ENCODE peak calls at places on chromosomes 12 and 14, in six cellular contexts. A is A549; Q is AG04449; F is type B pancreatic cell; X is nephron progenitor cell; J is stimulated activated CD8-positive, alpha-beta memory T cell treated with anti-CD3 and anti-CD28 coated beads, Interleukin-12 subunit alpha, Interleukin-12 subunit beta, amount 100 ng/mL, for 1 hour. L is an unnamed sample.

GRCh38 chr14:62866376-62866775 is 178.9 kb downstream of the KCNH5 start:
- DNase-seq in J (no peak), F (no peak), A (no peak), Q (no peak), X (no peak), L (no peak)

GRCh38 chr14:64879635-64880381 is at the start of gene SPTB:
- DNase-seq in A (peak), X (peak), Q (no peak), J (peak), F (peak), L (peak)

GRCh38 chr12:90203556-90203955 is 494.9 kb upstream of the ATP2B1 start:
- DNase-seq in A (no peak), F (no peak), X (no peak), Q (no peak), J (no peak), L (no peak)

GRCh38 chr12:118013283-118013682 is 3.2 kb upstream of the RFC5 start:
- DNase-seq in A (no peak), F (no peak), J (no peak), Q (no peak), X (no peak), L (no peak)

GRCh38 chr12:31234955-31235867 is 90.7 kb downstream of the SINHCAF start:
- DNase-seq in A (peak), F (no peak), J (no peak), X (peak), Q (no peak), L (peak)

GRCh38 chr12:52181757-52182156 is 10.1 kb downstream of the KRT80 start:
- DNase-seq in Q (no peak), A (no peak), X (peak), F (no peak), J (no peak), L (no peak)

GRCh38 chr12:3727354-3727753 is 25.6 kb downstream of the CRACR2A start:
- DNase-seq in Q (no peak), A (no peak), F (no peak), J (no peak), X (no peak), L (no peak)

GRCh38 chr12:108198043-108198442 is 69.0 kb downstream of the WSCD2 start:
- DNase-seq in F (no peak), J (no peak), A (no peak), Q (no peak), X (no peak), L (no peak)

GRCh38 chr12:119176267-119177055 is 2.3 kb upstream of the HSPB8 start:
- DNase-seq in X (peak), J (no peak), F (no peak), A (peak), Q (peak), L (peak)

GRCh38 chr12:107570721-107571120 is 114.9 kb upstream of the PWP1 start:
- DNase-seq in J (no peak), Q (no peak), X (no peak), F (no peak), A (no peak), L (no peak)

GRCh38 chr12:24943947-24944597 is 4.8 kb downstream of the BCAT1 start:
- DNase-seq in F (no peak), X (no peak), A (no peak), J (no peak), Q (no peak), L (no peak)

GRCh38 chr12:11652351-11653040 is 3.0 kb downstream of the ETV6 start:
- DNase-seq in F (no peak), Q (no peak), A (no peak), X (no peak), J (no peak), L (no peak)

GRCh38 chr12:130118181-130118580 is 44.1 kb upstream of the FZD10 start:
- DNase-seq in A (no peak), Q (no peak), F (no peak), X (no peak), J (no peak), L (no peak)

GRCh38 chr12:6872073-6873048 is 742 bp downstream of the SPSB2 start:
- DNase-seq in J (peak), A (peak), Q (no peak), F (peak), X (peak), L (peak)

GRCh38 chr12:131093971-131094830 is 140.5 kb downstream of the ADGRD1 start:
- DNase-seq in F (peak), J (no peak), X (no peak), Q (no peak), A (no peak), L (no peak)

GRCh38 chr14:20400965-20401593 is 12.2 kb downstream of the TEP1 start:
- DNase-seq in A (peak), X (no peak), J (no peak), Q (no peak), F (no peak), L (no peak)

GRCh38 chr14:100012928-100013327 is 52.3 kb upstream of the EVL start:
- DNase-seq in J (no peak), Q (no peak), A (no peak), F (no peak), X (no peak), L (no peak)

GRCh38 chr14:91416744-91417133 is 881 bp downstream of the CCDC88C start:
- DNase-seq in A (no peak), X (no peak), J (no peak), Q (no peak), F (no peak), L (peak)

GRCh38 chr12:6699989-6700645 is 498 bp downstream of the PIANP start:
- DNase-seq in Q (no peak), A (no peak), J (no peak), F (no peak), X (peak), L (no peak)